ENCODE peak calls at places on chromosomes 2 and 18, in four cellular contexts. Y is endodermal cell, X is vagina, E is BJ. G is an unnamed sample.

GRCh38 chr18:53906681-53907080 is 317.8 kb downstream of the MBD2 start:
- DNase-seq in Y (no peak), X (no peak), E (no peak), G (no peak)

GRCh38 chr18:35136248-35136647 is 95.0 kb downstream of the MAPRE2 start:
- DNase-seq in Y (no peak), X (no peak), E (no peak), G (no peak)

GRCh38 chr2:50863856-50864255 is 168.1 kb downstream of the NRXN1 start:
- DNase-seq in Y (no peak), X (no peak), E (no peak), G (no peak)

GRCh38 chr2:180291552-180292421 is 284.7 kb upstream of the CWC22 start:
- DNase-seq in Y (peak), X (no peak), E (no peak), G (no peak)

GRCh38 chr18:57797209-57797651 is 5.9 kb downstream of the ATP8B1 start:
- DNase-seq in Y (no peak), X (no peak), E (no peak), G (no peak)

GRCh38 chr2:205366336-205367060 is 315.8 kb upstream of the NRP2 start:
- DNase-seq in Y (no peak), X (no peak), E (no peak), G (peak)

GRCh38 chr18:69778680-69779079 is 169.0 kb downstream of the CD226 start:
- DNase-seq in Y (no peak), X (no peak), E (no peak), G (no peak)

GRCh38 chr2:37599688-37600525 is 71.5 kb downstream of the CDC42EP3 start:
- DNase-seq in Y (no peak), X (no peak), E (no peak), G (no peak)

DNA sequence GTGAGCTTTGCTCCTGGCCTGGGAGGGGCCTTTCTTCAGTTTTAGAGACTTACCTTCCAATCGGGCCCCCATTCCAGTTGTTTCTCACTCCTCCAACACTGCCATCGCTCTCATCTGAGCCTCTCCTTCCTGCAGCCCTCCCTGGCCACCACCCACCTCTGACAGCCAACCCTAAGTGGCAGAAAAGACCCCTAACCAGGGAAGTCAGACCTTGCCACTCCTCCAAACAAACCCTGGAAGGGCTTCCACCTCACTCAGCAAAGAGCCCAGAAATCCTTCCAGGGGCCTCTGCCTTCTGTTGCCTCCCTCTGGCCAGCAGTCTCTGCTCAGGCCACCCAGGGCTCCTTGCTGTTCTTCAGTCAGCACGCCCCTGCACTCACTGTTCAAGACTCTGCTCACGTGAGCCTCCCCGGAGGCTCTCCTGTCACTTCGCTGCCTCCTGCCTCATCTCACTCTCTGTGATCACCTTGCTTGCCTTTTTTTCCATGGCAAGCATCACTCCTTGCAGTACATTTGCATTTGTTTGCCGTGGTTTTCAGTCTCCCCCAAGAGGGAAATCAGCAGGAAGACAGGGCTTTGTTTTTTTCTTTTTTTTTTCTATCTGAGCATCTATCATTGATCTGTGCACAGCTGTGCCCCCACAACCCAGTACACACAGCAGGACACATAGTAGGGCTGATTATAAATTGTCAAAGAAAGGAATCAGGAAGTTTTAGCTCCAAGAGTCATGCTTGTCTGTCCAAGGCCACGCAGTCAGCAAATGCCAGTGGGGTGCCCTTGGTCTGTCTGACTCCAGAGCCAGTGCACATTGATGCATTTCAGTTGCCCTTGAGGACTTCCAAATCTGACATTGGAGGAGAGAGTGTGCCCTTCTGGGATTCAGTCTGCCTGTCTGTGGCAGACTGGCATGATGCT is 83.9 kb downstream of the INHBB start:
- DNase-seq in Y (peak), X (no peak), E (no peak), G (no peak)
- H3K4me3 ChIP-seq in Y (no peak), X (no peak), E (no peak), G (no peak)

DNA sequence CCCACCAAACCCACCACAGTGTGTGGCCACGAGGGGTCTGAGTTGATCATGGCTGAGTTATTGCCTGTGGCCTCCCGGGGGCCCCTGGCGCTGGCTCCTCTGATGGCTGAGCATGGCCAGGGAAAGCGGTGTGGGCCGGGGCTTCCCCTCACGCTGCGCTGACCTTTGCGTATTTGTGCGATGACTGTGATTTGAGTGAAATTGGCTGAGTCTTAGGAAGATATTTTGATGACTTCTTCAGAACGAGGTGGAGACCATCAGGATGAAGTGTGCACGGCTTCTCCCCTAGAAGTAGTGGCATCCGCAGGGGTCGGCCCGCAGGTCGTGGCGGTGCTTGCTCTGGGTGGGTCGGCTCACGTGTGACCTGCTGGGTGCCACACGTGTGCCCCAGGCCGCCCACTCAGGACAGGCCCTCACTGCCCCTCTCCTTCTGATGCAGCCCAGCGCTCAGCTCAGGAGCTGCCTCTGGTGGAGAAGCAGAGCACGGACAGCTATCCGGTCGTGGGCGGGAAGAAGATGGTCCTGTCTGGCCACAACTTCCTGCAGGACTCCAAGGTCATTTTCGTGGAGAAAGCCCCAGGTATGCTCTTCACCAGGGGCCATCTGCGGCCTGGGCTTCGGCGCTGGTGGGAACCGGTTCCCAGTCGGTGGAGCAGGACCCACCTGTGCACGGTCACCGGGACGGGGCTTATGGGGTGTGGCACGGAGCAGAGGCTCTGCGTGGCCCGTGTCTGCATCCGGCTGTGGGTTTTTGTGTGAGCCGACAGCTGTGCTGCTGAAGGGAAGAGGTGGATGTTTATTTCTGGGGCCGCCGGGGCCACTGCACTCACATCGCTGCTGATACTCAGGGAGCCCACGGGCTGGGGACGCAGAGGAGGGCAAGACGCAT is 55.8 kb downstream of the NFATC1 start:
- DNase-seq in Y (no peak), X (no peak), E (no peak), G (no peak)
- TF ChIP-seq CTCF in Y (peak), X (no peak), E (no peak), G (no peak)

DNA sequence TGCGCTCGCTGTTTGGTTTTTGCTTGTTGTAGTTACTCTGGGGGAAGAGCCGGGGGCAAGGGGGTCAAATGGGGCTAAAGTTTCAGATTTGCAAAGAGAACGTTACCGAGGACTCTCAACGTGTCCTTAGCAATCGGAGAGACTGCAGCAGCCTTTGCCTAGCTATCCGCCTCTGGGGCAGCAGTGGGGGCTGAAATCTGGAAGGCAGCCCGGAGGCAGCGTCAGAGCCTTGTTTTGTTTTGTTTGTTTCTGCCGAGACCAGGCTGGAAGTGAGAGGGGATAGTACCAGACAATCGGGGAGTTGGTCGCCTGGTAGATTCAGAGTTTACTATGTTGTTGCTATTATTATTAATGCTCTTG is 1.2 kb downstream of the CDH20 start:
- DNase-seq in Y (no peak), X (no peak), E (no peak), G (no peak)
- H3K4me3 ChIP-seq in Y (peak), X (peak), E (no peak), G (no peak)

DNA sequence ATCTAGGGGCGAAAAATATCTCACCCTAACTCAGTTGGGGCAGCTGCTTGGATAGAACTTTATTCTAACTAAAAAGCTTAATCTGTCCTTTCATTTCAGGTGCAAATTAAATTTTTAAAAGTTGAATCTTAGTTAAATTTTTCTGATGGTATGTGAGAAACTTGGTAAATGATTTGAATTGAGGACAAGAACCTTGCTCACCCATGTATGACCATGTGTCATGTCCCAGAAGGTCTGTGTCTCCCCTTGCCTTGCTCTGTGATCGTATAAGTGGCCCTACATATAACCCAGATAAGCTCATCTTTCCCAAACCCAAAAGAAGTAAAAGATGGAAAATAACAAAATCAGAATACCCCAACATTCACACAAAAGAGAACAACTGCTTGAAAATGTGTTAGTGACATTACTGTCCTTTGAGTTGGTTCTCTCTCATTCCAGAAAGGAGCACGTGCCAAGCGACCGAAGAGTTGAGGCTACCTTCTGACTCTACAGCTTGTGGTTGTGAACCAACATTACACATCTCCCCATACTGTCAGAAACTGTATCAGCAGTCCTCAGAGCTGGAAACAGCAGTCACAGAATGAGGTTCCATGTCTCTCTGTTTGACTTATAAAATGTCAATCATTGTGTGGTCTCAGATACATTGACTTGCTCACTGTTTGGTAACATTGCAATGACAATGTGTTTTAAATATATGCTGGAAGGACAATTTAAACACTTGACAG is 46.4 kb upstream of the TANK start:
- DNase-seq in Y (no peak), X (no peak), E (no peak), G (no peak)
- TF ChIP-seq CTCF in Y (no peak), X (no peak), E (no peak), G (no peak)

GRCh38 chr2:98822301-98823164 is 91.6 kb upstream of the MGAT4A start:
- DNase-seq in Y (peak), X (no peak), E (no peak), G (no peak)
- H3K4me3 ChIP-seq in Y (no peak), X (peak), E (peak), G (no peak)

GRCh38 chr2:109348645-109349554 is 219.9 kb downstream of the SH3RF3 start:
- DNase-seq in Y (peak), X (no peak), E (no peak), G (no peak)
- TF ChIP-seq CTCF in Y (no peak), X (no peak), E (no peak), G (no peak)

GRCh38 chr2:101788565-101788964 is 91.1 kb downstream of the MAP4K4 start:
- DNase-seq in Y (no peak), X (no peak), E (no peak), G (no peak)

GRCh38 chr2:101788995-101789970 is 91.8 kb downstream of the MAP4K4 start:
- DNase-seq in Y (no peak), X (no peak), E (no peak), G (no peak)

GRCh38 chr2:101790416-101790815 is 92.9 kb downstream of the MAP4K4 start:
- DNase-seq in Y (no peak), X (no peak), E (no peak), G (no peak)

GRCh38 chr2:101792208-101792607 is 94.7 kb downstream of the MAP4K4 start:
- DNase-seq in Y (no peak), X (no peak), E (no peak), G (no peak)

DNA sequence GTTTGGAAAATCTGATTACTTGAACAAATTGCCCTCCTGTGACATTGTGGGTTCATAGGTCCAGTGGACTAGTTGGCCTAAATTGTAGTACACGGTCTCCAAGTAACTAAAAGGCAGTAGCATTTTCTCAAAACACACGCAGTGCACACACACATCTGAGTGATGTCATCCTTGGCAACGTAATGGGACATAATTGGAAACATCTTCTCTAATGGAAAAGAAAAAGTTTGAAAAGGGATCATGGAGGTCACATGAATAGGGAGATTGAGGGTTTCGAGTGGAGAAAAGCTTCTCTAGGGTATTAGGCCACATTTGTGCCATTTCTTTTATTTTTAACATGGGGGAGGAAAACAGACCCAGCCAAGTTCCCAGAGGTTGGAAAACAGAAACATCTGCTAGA is 93.3 kb downstream of the MAP4K4 start:
- DNase-seq in Y (no peak), X (no peak), E (peak), G (peak)
- H3K4me3 ChIP-seq in Y (no peak), X (no peak), E (no peak), G (no peak)

G was measured in fibroblast of villous mesenchyme.